ENCODE peak calls at places on chromosomes 4 and X, in ten cellular contexts. D, R, W, B, E, V, P, Z, L and I are unnamed samples.

GRCh38 chrX:101051153-101051548 is 760 bp downstream of the TRMT2B start:
- DNase-seq in D (no peak), R (no peak), W (no peak), B (peak; percentile 10), E (peak; percentile 63), V (no peak), P (no peak), Z (no peak), L (no peak), I (no peak)

GRCh38 chr4:164442167-164442566 is 311.8 kb upstream of the SMIM31 start:
- DNase-seq in D (peak; percentile 39), R (no peak), W (no peak), B (no peak), E (no peak), V (no peak), P (no peak), Z (peak; percentile 17), L (no peak), I (no peak)

GRCh38 chr4:55941881-55942280 is 6.9 kb upstream of the CEP135 start:
- DNase-seq in D (no peak), R (no peak), W (no peak), B (no peak), E (no peak), V (no peak), P (no peak), Z (no peak), L (no peak), I (no peak)

GRCh38 chrX:136106920-136107534 is 40.3 kb upstream of the FHL1 start:
- DNase-seq in D (no peak), R (no peak), W (no peak), B (no peak), E (no peak), V (no peak), P (peak; percentile 24), Z (no peak), L (no peak), I (no peak)

GRCh38 chr4:174437756-174438155 is 84.5 kb downstream of the HPGD start:
- DNase-seq in D (no peak), R (no peak), W (no peak), B (no peak), E (no peak), V (no peak), P (peak; percentile 17), Z (peak; percentile 59), L (no peak), I (no peak)

GRCh38 chr4:169159614-169160013 is 111.1 kb downstream of the SH3RF1 start:
- DNase-seq in D (peak; percentile 90), R (no peak), W (no peak), B (no peak), E (no peak), V (no peak), P (peak; percentile 80), Z (peak; percentile 28), L (no peak), I (no peak)

GRCh38 chr4:166902941-166903340 is 331.4 kb downstream of the SPOCK3 start:
- DNase-seq in D (no peak), R (no peak), W (no peak), B (no peak), E (no peak), V (no peak), P (no peak), Z (no peak), L (no peak), I (no peak)

GRCh38 chrX:140664939-140665338 is 44.6 kb upstream of the LINC00632 start:
- DNase-seq in D (peak; percentile 26), R (no peak), W (no peak), B (no peak), E (no peak), V (no peak), P (peak; percentile 48), Z (peak; percentile 25), L (no peak), I (no peak)

GRCh38 chr4:110631582-110632505 is 9.0 kb upstream of the PITX2 start:
- DNase-seq in D (peak; percentile 70), R (peak; percentile 84), W (no peak), B (peak; percentile 54), E (peak; percentile 76), V (peak; percentile 66), P (peak; percentile 28), Z (peak; percentile 90), L (peak; percentile 77), I (peak; percentile 63)

GRCh38 chrX:12987340-12987739 is 12.4 kb downstream of the TMSB4X start:
- DNase-seq in D (no peak), R (no peak), W (no peak), B (no peak), E (no peak), V (no peak), P (no peak), Z (no peak), L (no peak), I (no peak)

GRCh38 chrX:15854080-15854655 is 445 bp downstream of the AP1S2 start:
- DNase-seq in D (no peak), R (peak; percentile 86), W (no peak), B (peak; percentile 66), E (peak; percentile 76), V (peak; percentile 54), P (peak; percentile 44), Z (peak; percentile 39), L (peak; percentile 67), I (peak; percentile 30)

GRCh38 chr4:121208571-121208970 is 44.5 kb upstream of the TNIP3 start:
- DNase-seq in D (no peak), R (no peak), W (no peak), B (no peak), E (no peak), V (no peak), P (no peak), Z (no peak), L (no peak), I (no peak)

GRCh38 chrX:37348237-37349130 is 680 bp upstream of the PRRG1 start:
- DNase-seq in D (peak; percentile 41), R (no peak), W (no peak), B (no peak), E (no peak), V (no peak), P (peak; percentile 16), Z (peak; percentile 82), L (no peak), I (no peak)

GRCh38 chrX:130165181-130165702 is 399 bp downstream of the AIFM1 start:
- DNase-seq in D (peak; percentile 9), R (no peak), W (no peak), B (no peak), E (no peak), V (no peak), P (peak; percentile 69), Z (no peak), L (peak; percentile 51), I (no peak)

GRCh38 chrX:13013353-13014110 is 30.9 kb downstream of the FAM9C start:
- DNase-seq in D (no peak), R (no peak), W (no peak), B (no peak), E (peak; percentile 73), V (peak; percentile 83), P (no peak), Z (peak; percentile 52), L (no peak), I (no peak)

GRCh38 chr4:128606173-128606572 is 203.3 kb upstream of the JADE1 start:
- DNase-seq in D (peak; percentile 81), R (no peak), W (no peak), B (no peak), E (no peak), V (no peak), P (peak; percentile 79), Z (peak; percentile 22), L (no peak), I (peak; percentile 81)

GRCh38 chr4:76738081-76738931 is 159.6 kb downstream of the SOWAHB start:
- DNase-seq in D (peak; percentile 97), R (peak; percentile 83), W (no peak), B (no peak), E (peak; percentile 76), V (no peak), P (peak; percentile 94), Z (peak; percentile 91), L (peak; percentile 57), I (peak; percentile 55)

GRCh38 chr4:172412851-172413250 is 599.6 kb downstream of the GALNTL6 start:
- DNase-seq in D (no peak), R (no peak), W (no peak), B (no peak), E (no peak), V (no peak), P (no peak), Z (no peak), L (no peak), I (no peak)

GRCh38 chrX:68920541-68920940 is 91.7 kb downstream of the EFNB1 start:
- DNase-seq in D (no peak), R (no peak), W (no peak), B (peak; percentile 35), E (peak; percentile 77), V (no peak), P (no peak), Z (no peak), L (no peak), I (no peak)

GRCh38 chrX:2828404-2829065 is at the start of gene GYG2:
- DNase-seq in D (peak; percentile 39), R (no peak), W (no peak), B (no peak), E (no peak), V (no peak), P (peak; percentile 9), Z (peak; percentile 45), L (no peak), I (peak; percentile 65)
- H3K4me3 ChIP-seq in D (peak within 1 kb of the TSS; percentile 21), R (no peak within 1 kb of the TSS), W (peak within 1 kb of the TSS; percentile 79), B (no peak within 1 kb of the TSS), E (peak within 1 kb of the TSS; percentile 57), V (no peak within 1 kb of the TSS), P (peak within 1 kb of the TSS; percentile 42), Z (peak within 1 kb of the TSS; percentile 62), L (peak within 1 kb of the TSS; percentile 52), I (peak within 1 kb of the TSS; percentile 35)

GRCh38 chrX:46502848-46503247 is 42.4 kb downstream of the ZNF674 start:
- DNase-seq in D (no peak), R (no peak), W (no peak), B (no peak), E (no peak), V (no peak), P (no peak), Z (no peak), L (no peak), I (no peak)
- H3K9me3 ChIP-seq in D (no peaks in the 10 kb centered on the region), R (peaks cover 1% of the 10 kb centered on the region), W (no peaks in the 10 kb centered on the region), B (peaks cover 2% of the 10 kb centered on the region), E (no peaks in the 10 kb centered on the region), V (peaks cover 46% of the 10 kb centered on the region), P (no peaks in the 10 kb centered on the region), Z (peaks cover 87% of the 10 kb centered on the region), L (no peaks in the 10 kb centered on the region), I (peaks cover 13% of the 10 kb centered on the region)

GRCh38 chr4:4842476-4843441 is 16.7 kb upstream of the MSX1 start:
- DNase-seq in D (no peak), R (no peak), W (no peak), B (no peak), E (no peak), V (no peak), P (no peak), Z (no peak), L (no peak), I (no peak)
- H3K27me3 ChIP-seq in D (no peaks in the 10 kb centered on the region), R (no peaks in the 10 kb centered on the region), W (peaks cover 2% of the 10 kb centered on the region), B (peaks cover 58% of the 10 kb centered on the region), E (peaks cover 50% of the 10 kb centered on the region), V (no peaks in the 10 kb centered on the region), P (no peaks in the 10 kb centered on the region), Z (peaks cover 7% of the 10 kb centered on the region), L (no peaks in the 10 kb centered on the region), I (no peaks in the 10 kb centered on the region)

GRCh38 chrX:52983526-52983925 is 25.2 kb upstream of the FAM156A start:
- DNase-seq in D (peak; percentile 55), R (no peak), W (no peak), B (no peak), E (peak; percentile 19), V (no peak), P (peak; percentile 33), Z (no peak), L (no peak), I (no peak)
- H3K4me3 ChIP-seq in D (no peak overlapping the region), R (no peak overlapping the region), W (no peak overlapping the region), B (no peak overlapping the region), E (peak overlapping the region; percentile 21), V (no peak overlapping the region), P (peak overlapping the region; percentile 64), Z (peak overlapping the region; percentile 64), L (peak overlapping the region; percentile 28), I (no peak overlapping the region)

GRCh38 chr4:150231108-150231770 is 153.0 kb downstream of the DCLK2 start:
- DNase-seq in D (peak; percentile 75), R (no peak), W (no peak), B (no peak), E (no peak), V (no peak), P (no peak), Z (peak; percentile 47), L (no peak), I (no peak)
- H3K9me3 ChIP-seq in D (no peaks in the 10 kb centered on the region), R (no peaks in the 10 kb centered on the region), W (no peaks in the 10 kb centered on the region), B (no peaks in the 10 kb centered on the region), E (no peaks in the 10 kb centered on the region), V (no peaks in the 10 kb centered on the region), P (no peaks in the 10 kb centered on the region), Z (no peaks in the 10 kb centered on the region), L (no peaks in the 10 kb centered on the region), I (no peaks in the 10 kb centered on the region)